ENCODE peak calls at places on chromosomes 5 and 9, in nine cellular contexts. One of them, this sample, is unnamed. For H3K4me1, the result is how much of the 10 kb centered on the place peaks cover.

GRCh38 chr5:3542158-3542557 is 53.5 kb upstream of the IRX1 start:
- DNase-seq in neural progenitor cell: no peak
- DNase-seq in fibroblast of lung: no peak
- DNase-seq in astrocyte: no peak
- DNase-seq in MM.1S: no peak
- DNase-seq in transverse colon: no peak
- DNase-seq in left ventricle myocardium inferior: no peak
- DNase-seq in adrenal gland: no peak
- DNase-seq in upper lobe of right lung: no peak
- DNase-seq in this sample: no peak

GRCh38 chr9:134597957-134598883 is 43.4 kb upstream of the COL5A1 start:
- DNase-seq in adrenal gland: no peak
- DNase-seq in left ventricle myocardium inferior: no peak
- DNase-seq in upper lobe of right lung: no peak
- DNase-seq in MM.1S: no peak
- DNase-seq in fibroblast of lung: no peak
- DNase-seq in neural progenitor cell: peak
- DNase-seq in astrocyte: no peak
- DNase-seq in transverse colon: no peak
- DNase-seq in this sample: peak

GRCh38 chr5:138664276-138664943 is 88.8 kb upstream of the CTNNA1 start:
- DNase-seq in adrenal gland: no peak
- DNase-seq in neural progenitor cell: no peak
- DNase-seq in astrocyte: peak
- DNase-seq in MM.1S: no peak
- DNase-seq in fibroblast of lung: peak
- DNase-seq in upper lobe of right lung: no peak
- DNase-seq in transverse colon: no peak
- DNase-seq in left ventricle myocardium inferior: no peak
- DNase-seq in this sample: peak

GRCh38 chr9:127167560-127168326 is 45.3 kb upstream of the ANGPTL2 start:
- DNase-seq in adrenal gland: no peak
- DNase-seq in transverse colon: no peak
- DNase-seq in neural progenitor cell: no peak
- DNase-seq in MM.1S: no peak
- DNase-seq in upper lobe of right lung: no peak
- DNase-seq in left ventricle myocardium inferior: no peak
- DNase-seq in astrocyte: no peak
- DNase-seq in fibroblast of lung: no peak
- DNase-seq in this sample: peak

GRCh38 chr5:111670826-111671492 is 86.0 kb downstream of the NREP start:
- DNase-seq in neural progenitor cell: no peak
- DNase-seq in fibroblast of lung: no peak
- DNase-seq in left ventricle myocardium inferior: no peak
- DNase-seq in transverse colon: no peak
- DNase-seq in astrocyte: no peak
- DNase-seq in upper lobe of right lung: no peak
- DNase-seq in adrenal gland: no peak
- DNase-seq in MM.1S: no peak
- DNase-seq in this sample: no peak

GRCh38 chr9:35102769-35103659 is at the start of gene STOML2:
- DNase-seq in left ventricle myocardium inferior: peak
- DNase-seq in neural progenitor cell: peak
- DNase-seq in MM.1S: peak
- DNase-seq in fibroblast of lung: peak
- DNase-seq in transverse colon: peak
- DNase-seq in astrocyte: peak
- DNase-seq in adrenal gland: peak
- DNase-seq in upper lobe of right lung: peak
- DNase-seq in this sample: peak

GRCh38 chr5:144048254-144048856 is 122.1 kb downstream of the YIPF5 start:
- DNase-seq in astrocyte: no peak
- DNase-seq in MM.1S: no peak
- DNase-seq in transverse colon: no peak
- DNase-seq in adrenal gland: no peak
- DNase-seq in fibroblast of lung: no peak
- DNase-seq in neural progenitor cell: no peak
- DNase-seq in left ventricle myocardium inferior: no peak
- DNase-seq in upper lobe of right lung: no peak
- DNase-seq in this sample: no peak

GRCh38 chr5:179747815-179748214 is 15.2 kb downstream of the MAML1 start:
- DNase-seq in left ventricle myocardium inferior: no peak
- DNase-seq in upper lobe of right lung: no peak
- DNase-seq in astrocyte: no peak
- DNase-seq in transverse colon: no peak
- DNase-seq in MM.1S: no peak
- DNase-seq in neural progenitor cell: no peak
- DNase-seq in adrenal gland: peak
- DNase-seq in fibroblast of lung: no peak
- DNase-seq in this sample: no peak

GRCh38 chr9:84061613-84062205 is 81.1 kb downstream of the RMI1 start:
- DNase-seq in astrocyte: no peak
- DNase-seq in transverse colon: peak
- DNase-seq in fibroblast of lung: no peak
- DNase-seq in upper lobe of right lung: no peak
- DNase-seq in adrenal gland: no peak
- DNase-seq in left ventricle myocardium inferior: no peak
- DNase-seq in MM.1S: no peak
- DNase-seq in neural progenitor cell: no peak
- DNase-seq in this sample: no peak

GRCh38 chr9:95516221-95516735 is 493 bp downstream of the PTCH1 start:
- DNase-seq in fibroblast of lung: no peak
- DNase-seq in neural progenitor cell: peak
- DNase-seq in transverse colon: no peak
- DNase-seq in MM.1S: peak
- DNase-seq in astrocyte: no peak
- DNase-seq in upper lobe of right lung: no peak
- DNase-seq in adrenal gland: no peak
- DNase-seq in left ventricle myocardium inferior: no peak
- DNase-seq in this sample: peak

GRCh38 chr5:17340816-17341215 is 123.4 kb downstream of the BASP1 start:
- DNase-seq in neural progenitor cell: no peak
- DNase-seq in transverse colon: no peak
- DNase-seq in upper lobe of right lung: no peak
- DNase-seq in fibroblast of lung: peak
- DNase-seq in astrocyte: peak
- DNase-seq in left ventricle myocardium inferior: no peak
- DNase-seq in adrenal gland: peak
- DNase-seq in MM.1S: no peak
- DNase-seq in this sample: no peak

GRCh38 chr5:134503088-134503936 is 22.2 kb upstream of the JADE2 start:
- DNase-seq in MM.1S: peak
- DNase-seq in transverse colon: peak
- DNase-seq in upper lobe of right lung: peak
- DNase-seq in fibroblast of lung: peak
- DNase-seq in astrocyte: peak
- DNase-seq in neural progenitor cell: no peak
- DNase-seq in left ventricle myocardium inferior: peak
- DNase-seq in adrenal gland: peak
- DNase-seq in this sample: peak

GRCh38 chr9:126933334-126933980 is 18.9 kb downstream of the RALGPS1 start:
- DNase-seq in upper lobe of right lung: no peak
- DNase-seq in adrenal gland: no peak
- DNase-seq in transverse colon: no peak
- DNase-seq in MM.1S: no peak
- DNase-seq in left ventricle myocardium inferior: no peak
- DNase-seq in fibroblast of lung: no peak
- DNase-seq in astrocyte: no peak
- DNase-seq in neural progenitor cell: no peak
- DNase-seq in this sample: no peak

GRCh38 chr5:73663860-73664240 is 37.9 kb downstream of the ARHGEF28 start:
- DNase-seq in upper lobe of right lung: no peak
- DNase-seq in neural progenitor cell: no peak
- DNase-seq in left ventricle myocardium inferior: no peak
- DNase-seq in astrocyte: no peak
- DNase-seq in MM.1S: no peak
- DNase-seq in adrenal gland: no peak
- DNase-seq in transverse colon: no peak
- DNase-seq in fibroblast of lung: no peak
- DNase-seq in this sample: no peak

GRCh38 chr5:73664796-73665195 is 38.8 kb downstream of the ARHGEF28 start:
- DNase-seq in left ventricle myocardium inferior: no peak
- DNase-seq in upper lobe of right lung: no peak
- DNase-seq in transverse colon: no peak
- DNase-seq in fibroblast of lung: no peak
- DNase-seq in MM.1S: no peak
- DNase-seq in adrenal gland: no peak
- DNase-seq in neural progenitor cell: no peak
- DNase-seq in astrocyte: no peak
- DNase-seq in this sample: no peak

GRCh38 chr5:73661753-73662152 is 35.8 kb downstream of the ARHGEF28 start:
- DNase-seq in upper lobe of right lung: no peak
- DNase-seq in left ventricle myocardium inferior: no peak
- DNase-seq in astrocyte: no peak
- DNase-seq in neural progenitor cell: no peak
- DNase-seq in MM.1S: no peak
- DNase-seq in adrenal gland: no peak
- DNase-seq in fibroblast of lung: no peak
- DNase-seq in transverse colon: no peak
- DNase-seq in this sample: no peak

GRCh38 chr5:73666891-73667290 is 40.9 kb downstream of the ARHGEF28 start:
- DNase-seq in neural progenitor cell: no peak
- DNase-seq in adrenal gland: no peak
- DNase-seq in left ventricle myocardium inferior: no peak
- DNase-seq in transverse colon: no peak
- DNase-seq in astrocyte: no peak
- DNase-seq in fibroblast of lung: no peak
- DNase-seq in MM.1S: no peak
- DNase-seq in upper lobe of right lung: no peak
- DNase-seq in this sample: no peak

DNA sequence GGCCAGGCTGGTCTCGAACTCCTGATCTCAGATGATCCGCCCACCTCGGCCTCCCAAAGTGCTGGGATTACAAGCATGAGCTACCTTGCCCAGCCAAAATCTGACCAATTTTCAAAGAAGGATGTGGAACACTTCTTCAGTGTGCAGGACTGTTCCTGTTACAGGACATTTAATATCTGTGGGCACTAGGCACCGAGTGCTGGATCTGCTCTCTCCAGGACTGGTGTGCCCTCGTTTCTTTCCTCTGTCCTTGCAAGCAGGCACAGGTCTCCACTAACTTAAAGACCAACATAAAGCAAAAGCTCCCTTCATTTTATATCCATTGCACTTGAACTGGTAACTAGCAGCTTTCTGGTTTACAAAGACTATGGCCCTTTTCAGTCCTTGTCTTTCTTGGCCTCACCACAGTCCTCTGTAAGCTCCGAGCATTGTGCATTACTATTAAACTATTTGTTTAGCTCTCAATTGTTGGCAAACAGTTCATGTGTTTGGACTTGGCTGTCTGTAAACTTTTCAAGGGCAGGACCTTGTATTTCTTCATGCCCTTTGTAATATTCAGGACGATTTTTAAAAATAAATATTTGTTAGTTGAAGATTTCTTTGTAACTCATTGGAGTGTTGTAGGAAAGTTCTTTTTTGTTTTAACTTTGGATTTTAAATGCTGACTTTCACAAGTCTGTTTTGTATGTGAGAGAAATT is 37.3 kb downstream of the ARHGEF28 start:
- DNase-seq in adrenal gland: no peak
- DNase-seq in left ventricle myocardium inferior: no peak
- DNase-seq in fibroblast of lung: no peak
- DNase-seq in upper lobe of right lung: no peak
- DNase-seq in neural progenitor cell: no peak
- DNase-seq in astrocyte: no peak
- DNase-seq in transverse colon: no peak
- DNase-seq in MM.1S: no peak
- DNase-seq in this sample: no peak
- H3K4me1 ChIP-seq in adrenal gland: under half
- H3K4me1 ChIP-seq in left ventricle myocardium inferior: under half
- H3K4me1 ChIP-seq in fibroblast of lung: under half
- H3K4me1 ChIP-seq in upper lobe of right lung: under half
- H3K4me1 ChIP-seq in neural progenitor cell: under half
- H3K4me1 ChIP-seq in astrocyte: under half
- H3K4me1 ChIP-seq in transverse colon: under half
- H3K4me1 ChIP-seq in MM.1S: under half
- H3K4me1 ChIP-seq in this sample: under half

DNA sequence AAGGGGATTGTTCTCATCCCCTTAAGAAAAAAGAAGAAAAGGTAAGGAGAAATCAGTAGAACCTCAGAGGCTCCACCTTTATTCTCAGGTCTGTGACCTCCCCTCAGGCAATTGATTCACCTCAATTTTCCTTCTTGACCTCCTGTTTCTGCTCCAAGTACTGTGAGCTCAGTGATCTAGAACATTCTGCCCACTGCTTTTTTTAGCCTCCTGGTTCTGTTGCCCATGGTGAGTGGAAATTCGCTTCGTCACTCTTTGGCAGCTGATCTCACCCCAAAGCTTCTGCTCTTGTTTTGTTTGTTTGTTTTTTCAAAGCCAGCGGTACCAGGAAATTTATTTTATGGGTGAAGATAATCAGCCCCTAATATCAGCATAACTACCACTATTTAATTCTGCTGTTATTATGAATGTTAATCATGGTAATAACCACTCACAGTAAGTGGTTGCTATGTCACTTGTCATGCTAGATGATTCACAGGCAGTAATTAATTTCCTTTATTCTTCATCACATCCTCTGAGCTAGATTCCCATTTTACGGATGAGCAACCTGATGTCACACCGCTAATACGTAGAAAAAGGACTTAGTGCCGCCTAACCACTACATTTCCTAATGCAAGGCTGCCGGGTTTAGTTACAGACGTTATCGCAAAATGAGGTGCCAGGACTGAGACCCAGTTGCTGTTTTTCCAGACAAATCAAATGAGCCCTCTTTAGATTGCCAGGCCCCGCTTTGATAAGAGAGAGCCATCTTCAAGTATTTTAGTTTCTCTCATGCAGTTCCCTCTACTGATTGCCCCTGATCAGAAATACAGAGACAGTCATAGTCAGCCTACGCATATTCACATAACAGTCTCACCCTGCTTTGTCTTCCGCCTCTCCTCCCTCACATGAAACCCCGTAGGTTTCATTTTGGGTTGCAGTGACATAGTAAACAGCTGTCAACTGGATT is 78.2 kb downstream of the CYFIP2 start:
- DNase-seq in MM.1S: no peak
- DNase-seq in fibroblast of lung: no peak
- DNase-seq in adrenal gland: no peak
- DNase-seq in left ventricle myocardium inferior: no peak
- DNase-seq in astrocyte: no peak
- DNase-seq in neural progenitor cell: no peak
- DNase-seq in upper lobe of right lung: no peak
- DNase-seq in transverse colon: no peak
- DNase-seq in this sample: no peak
- H3K27ac ChIP-seq in MM.1S: no peak
- H3K27ac ChIP-seq in fibroblast of lung: no peak
- H3K27ac ChIP-seq in adrenal gland: no peak
- H3K27ac ChIP-seq in left ventricle myocardium inferior: peak
- H3K27ac ChIP-seq in astrocyte: no peak
- H3K27ac ChIP-seq in neural progenitor cell: no peak
- H3K27ac ChIP-seq in upper lobe of right lung: no peak
- H3K27ac ChIP-seq in transverse colon: no peak
- H3K27ac ChIP-seq in this sample: peak

GRCh38 chr5:66966439-66966838 is 230.2 kb downstream of the CD180 start:
- DNase-seq in adrenal gland: no peak
- DNase-seq in transverse colon: no peak
- DNase-seq in astrocyte: no peak
- DNase-seq in MM.1S: no peak
- DNase-seq in neural progenitor cell: no peak
- DNase-seq in fibroblast of lung: no peak
- DNase-seq in upper lobe of right lung: no peak
- DNase-seq in left ventricle myocardium inferior: no peak
- DNase-seq in this sample: no peak
- TF ChIP-seq CTCF in adrenal gland: no peak
- TF ChIP-seq CTCF in transverse colon: no peak
- TF ChIP-seq CTCF in astrocyte: no peak
- TF ChIP-seq CTCF in MM.1S: no peak
- TF ChIP-seq CTCF in neural progenitor cell: no peak
- TF ChIP-seq CTCF in fibroblast of lung: no peak
- TF ChIP-seq CTCF in upper lobe of right lung: no peak
- TF ChIP-seq CTCF in left ventricle myocardium inferior: no peak
- TF ChIP-seq CTCF in this sample: no peak

GRCh38 chr5:140133514-140134167 is 7.9 kb downstream of the IGIP start:
- DNase-seq in MM.1S: no peak
- DNase-seq in adrenal gland: no peak
- DNase-seq in fibroblast of lung: no peak
- DNase-seq in transverse colon: no peak
- DNase-seq in left ventricle myocardium inferior: no peak
- DNase-seq in neural progenitor cell: no peak
- DNase-seq in astrocyte: no peak
- DNase-seq in upper lobe of right lung: no peak
- DNase-seq in this sample: no peak
- H3K4me1 ChIP-seq in MM.1S: under half
- H3K4me1 ChIP-seq in adrenal gland: under half
- H3K4me1 ChIP-seq in fibroblast of lung: under half
- H3K4me1 ChIP-seq in transverse colon: under half
- H3K4me1 ChIP-seq in left ventricle myocardium inferior: under half
- H3K4me1 ChIP-seq in neural progenitor cell: under half
- H3K4me1 ChIP-seq in astrocyte: under half
- H3K4me1 ChIP-seq in upper lobe of right lung: under half
- H3K4me1 ChIP-seq in this sample: under half